ENCODE peak calls at places on chromosome 4, in five cellular contexts. W, V, F, P and A are unnamed samples.

GRCh38 chr4:7327341-7327885 is 107.3 kb downstream of the PSAPL1 start:
- DNase-seq in P (no peak), W (no peak), F (no peak), V (no peak), A (no peak)

GRCh38 chr4:12827966-12828365 is 656.2 kb downstream of the RAB28 start:
- DNase-seq in F (no peak), V (no peak), P (no peak), W (no peak), A (no peak)

GRCh38 chr4:79913581-79913980 is 159.4 kb downstream of the ANTXR2 start:
- DNase-seq in F (no peak), V (no peak), W (no peak), P (no peak), A (no peak)

GRCh38 chr4:53899544-53900274 is 164.7 kb downstream of the CHIC2 start:
- DNase-seq in V (no peak), P (no peak), W (no peak), F (no peak), A (no peak)

GRCh38 chr4:85610450-85610849 is 135.5 kb downstream of the ARHGAP24 start:
- DNase-seq in W (no peak), P (no peak), F (no peak), V (no peak), A (no peak)

GRCh38 chr4:3303445-3303824 is 10.6 kb downstream of the RGS12 start:
- DNase-seq in F (no peak), P (no peak), W (no peak), V (no peak), A (no peak)

GRCh38 chr4:120156115-120156718 is 89.6 kb upstream of the MAD2L1 start:
- DNase-seq in V (no peak), F (peak), W (no peak), P (no peak), A (no peak)

GRCh38 chr4:100417565-100417964 is 100.3 kb downstream of the EMCN start:
- DNase-seq in W (no peak), F (no peak), V (no peak), P (no peak), A (no peak)

GRCh38 chr4:85774000-85774399 is 299.1 kb downstream of the ARHGAP24 start:
- DNase-seq in P (no peak), V (no peak), W (no peak), F (no peak), A (no peak)

GRCh38 chr4:878796-879729 is 53.1 kb downstream of the GAK start:
- DNase-seq in F (no peak), W (no peak), P (no peak), V (no peak), A (no peak)

GRCh38 chr4:1792832-1793495 is at the start of gene FGFR3:
- DNase-seq in P (no peak), W (peak), F (peak), V (no peak), A (no peak)

GRCh38 chr4:185096032-185096653 is 46.9 kb upstream of the SLC25A4 start:
- DNase-seq in P (no peak), W (peak), V (no peak), F (peak), A (no peak)

GRCh38 chr4:94603170-94603747 is 151.5 kb downstream of the PDLIM5 start:
- DNase-seq in W (no peak), V (no peak), P (no peak), F (no peak), A (no peak)

GRCh38 chr4:85544751-85545150 is 69.8 kb downstream of the ARHGAP24 start:
- DNase-seq in F (no peak), W (no peak), P (no peak), V (no peak), A (no peak)

GRCh38 chr4:123974419-123975105 is 578.0 kb downstream of the SPRY1 start:
- DNase-seq in F (no peak), V (no peak), W (no peak), P (no peak), A (no peak)

GRCh38 chr4:30953799-30954198 is 233.6 kb downstream of the PCDH7 start:
- DNase-seq in V (no peak), W (no peak), F (no peak), P (no peak), A (no peak)

GRCh38 chr4:153497091-153497531 is 31.0 kb downstream of the TMEM131L start:
- DNase-seq in F (no peak), W (no peak), V (no peak), P (no peak), A (no peak)

GRCh38 chr4:113260671-113261070 is 211.2 kb downstream of the ANK2 start:
- DNase-seq in V (no peak), F (no peak), P (no peak), W (no peak), A (no peak)

GRCh38 chr4:183335369-183335940 is 13.2 kb upstream of the CLDN24 start:
- DNase-seq in F (no peak), P (no peak), W (no peak), V (no peak), A (no peak)

GRCh38 chr4:119559044-119559647 is 69.5 kb downstream of the PDE5A start:
- DNase-seq in V (no peak), F (no peak), W (no peak), P (no peak), A (no peak)

GRCh38 chr4:172357006-172357405 is 543.8 kb downstream of the GALNTL6 start:
- DNase-seq in W (no peak), F (no peak), P (no peak), V (no peak), A (no peak)

GRCh38 chr4:104123021-104123420 is 371.7 kb downstream of the CXXC4 start:
- DNase-seq in V (no peak), F (no peak), W (no peak), P (no peak), A (no peak)

GRCh38 chr4:68129793-68130192 is at the start of gene TMPRSS11F:
- DNase-seq in P (no peak), W (no peak), F (no peak), V (no peak), A (no peak)

GRCh38 chr4:65510976-65511375 is 159.3 kb downstream of the EPHA5 start:
- DNase-seq in V (no peak), F (no peak), W (no peak), P (no peak), A (no peak)